ENCODE peak calls at places on chromosomes 5 and 9, in nine cellular contexts. One of them, this sample, is unnamed.

GRCh38 chr9:33161011-33161588 is 6.0 kb downstream of the B4GALT1 start:
- DNase-seq in prostate gland: peak
- DNase-seq in breast epithelium: peak
- DNase-seq in tibial nerve: peak
- DNase-seq in spleen: peak
- DNase-seq in HCT116: peak
- DNase-seq in IMR-90: peak
- DNase-seq in endothelial cell of umbilical vein: peak
- DNase-seq in stomach: peak
- DNase-seq in this sample: peak

GRCh38 chr5:33043598-33043997 is 332.5 kb downstream of the NPR3 start:
- DNase-seq in HCT116: no peak
- DNase-seq in tibial nerve: no peak
- DNase-seq in IMR-90: no peak
- DNase-seq in breast epithelium: no peak
- DNase-seq in stomach: no peak
- DNase-seq in spleen: no peak
- DNase-seq in endothelial cell of umbilical vein: no peak
- DNase-seq in prostate gland: no peak
- DNase-seq in this sample: no peak

GRCh38 chr5:177303121-177303924 is at the start of the genes PRELID1 and RAB24:
- DNase-seq in spleen: peak
- DNase-seq in stomach: peak
- DNase-seq in IMR-90: peak
- DNase-seq in tibial nerve: peak
- DNase-seq in HCT116: no peak
- DNase-seq in endothelial cell of umbilical vein: peak
- DNase-seq in breast epithelium: peak
- DNase-seq in prostate gland: peak
- DNase-seq in this sample: peak

GRCh38 chr9:90505695-90506094 is 136.9 kb downstream of the DIRAS2 start:
- DNase-seq in spleen: no peak
- DNase-seq in breast epithelium: no peak
- DNase-seq in IMR-90: no peak
- DNase-seq in endothelial cell of umbilical vein: no peak
- DNase-seq in prostate gland: no peak
- DNase-seq in tibial nerve: no peak
- DNase-seq in stomach: no peak
- DNase-seq in HCT116: no peak
- DNase-seq in this sample: no peak

GRCh38 chr9:82764270-82764669 is 298.7 kb downstream of the RASEF start:
- DNase-seq in spleen: no peak
- DNase-seq in prostate gland: no peak
- DNase-seq in endothelial cell of umbilical vein: peak
- DNase-seq in IMR-90: no peak
- DNase-seq in HCT116: no peak
- DNase-seq in tibial nerve: no peak
- DNase-seq in breast epithelium: no peak
- DNase-seq in stomach: no peak
- DNase-seq in this sample: no peak

GRCh38 chr9:109956811-109957440 is 176.9 kb downstream of the PALM2AKAP2 start:
- DNase-seq in endothelial cell of umbilical vein: no peak
- DNase-seq in HCT116: no peak
- DNase-seq in stomach: no peak
- DNase-seq in breast epithelium: no peak
- DNase-seq in tibial nerve: no peak
- DNase-seq in prostate gland: no peak
- DNase-seq in spleen: no peak
- DNase-seq in IMR-90: peak
- DNase-seq in this sample: no peak

GRCh38 chr9:82492274-82492673 is 503.7 kb downstream of the SPATA31D1 start:
- DNase-seq in stomach: no peak
- DNase-seq in spleen: no peak
- DNase-seq in prostate gland: no peak
- DNase-seq in tibial nerve: no peak
- DNase-seq in IMR-90: no peak
- DNase-seq in HCT116: no peak
- DNase-seq in breast epithelium: no peak
- DNase-seq in endothelial cell of umbilical vein: no peak
- DNase-seq in this sample: no peak

GRCh38 chr5:87268126-87268969 is 665 bp downstream of the RASA1 start:
- DNase-seq in spleen: peak
- DNase-seq in HCT116: peak
- DNase-seq in tibial nerve: peak
- DNase-seq in stomach: peak
- DNase-seq in prostate gland: peak
- DNase-seq in IMR-90: peak
- DNase-seq in breast epithelium: peak
- DNase-seq in endothelial cell of umbilical vein: peak
- DNase-seq in this sample: peak

GRCh38 chr5:150661086-150661485 is at the start of gene MYOZ3:
- DNase-seq in breast epithelium: peak
- DNase-seq in IMR-90: no peak
- DNase-seq in stomach: no peak
- DNase-seq in spleen: no peak
- DNase-seq in HCT116: no peak
- DNase-seq in prostate gland: no peak
- DNase-seq in tibial nerve: no peak
- DNase-seq in endothelial cell of umbilical vein: no peak
- DNase-seq in this sample: no peak

GRCh38 chr5:54573783-54574485 is 56.4 kb downstream of the SNX18 start:
- DNase-seq in HCT116: no peak
- DNase-seq in stomach: no peak
- DNase-seq in IMR-90: no peak
- DNase-seq in breast epithelium: no peak
- DNase-seq in tibial nerve: no peak
- DNase-seq in spleen: no peak
- DNase-seq in endothelial cell of umbilical vein: no peak
- DNase-seq in prostate gland: no peak
- DNase-seq in this sample: no peak

GRCh38 chr9:109382585-109382984 is 61.7 kb upstream of the EPB41L4B start:
- DNase-seq in breast epithelium: no peak
- DNase-seq in stomach: no peak
- DNase-seq in spleen: no peak
- DNase-seq in endothelial cell of umbilical vein: no peak
- DNase-seq in HCT116: no peak
- DNase-seq in prostate gland: no peak
- DNase-seq in tibial nerve: no peak
- DNase-seq in IMR-90: no peak
- DNase-seq in this sample: no peak

GRCh38 chr5:53035868-53036381 is 46.8 kb downstream of the ITGA2 start:
- DNase-seq in stomach: no peak
- DNase-seq in IMR-90: peak
- DNase-seq in prostate gland: no peak
- DNase-seq in spleen: no peak
- DNase-seq in breast epithelium: no peak
- DNase-seq in endothelial cell of umbilical vein: peak
- DNase-seq in HCT116: no peak
- DNase-seq in tibial nerve: no peak
- DNase-seq in this sample: no peak

GRCh38 chr9:72006481-72006880 is 53.9 kb downstream of the C9orf57 start:
- DNase-seq in endothelial cell of umbilical vein: no peak
- DNase-seq in breast epithelium: no peak
- DNase-seq in prostate gland: no peak
- DNase-seq in tibial nerve: no peak
- DNase-seq in stomach: no peak
- DNase-seq in IMR-90: peak
- DNase-seq in spleen: no peak
- DNase-seq in HCT116: no peak
- DNase-seq in this sample: no peak

DNA sequence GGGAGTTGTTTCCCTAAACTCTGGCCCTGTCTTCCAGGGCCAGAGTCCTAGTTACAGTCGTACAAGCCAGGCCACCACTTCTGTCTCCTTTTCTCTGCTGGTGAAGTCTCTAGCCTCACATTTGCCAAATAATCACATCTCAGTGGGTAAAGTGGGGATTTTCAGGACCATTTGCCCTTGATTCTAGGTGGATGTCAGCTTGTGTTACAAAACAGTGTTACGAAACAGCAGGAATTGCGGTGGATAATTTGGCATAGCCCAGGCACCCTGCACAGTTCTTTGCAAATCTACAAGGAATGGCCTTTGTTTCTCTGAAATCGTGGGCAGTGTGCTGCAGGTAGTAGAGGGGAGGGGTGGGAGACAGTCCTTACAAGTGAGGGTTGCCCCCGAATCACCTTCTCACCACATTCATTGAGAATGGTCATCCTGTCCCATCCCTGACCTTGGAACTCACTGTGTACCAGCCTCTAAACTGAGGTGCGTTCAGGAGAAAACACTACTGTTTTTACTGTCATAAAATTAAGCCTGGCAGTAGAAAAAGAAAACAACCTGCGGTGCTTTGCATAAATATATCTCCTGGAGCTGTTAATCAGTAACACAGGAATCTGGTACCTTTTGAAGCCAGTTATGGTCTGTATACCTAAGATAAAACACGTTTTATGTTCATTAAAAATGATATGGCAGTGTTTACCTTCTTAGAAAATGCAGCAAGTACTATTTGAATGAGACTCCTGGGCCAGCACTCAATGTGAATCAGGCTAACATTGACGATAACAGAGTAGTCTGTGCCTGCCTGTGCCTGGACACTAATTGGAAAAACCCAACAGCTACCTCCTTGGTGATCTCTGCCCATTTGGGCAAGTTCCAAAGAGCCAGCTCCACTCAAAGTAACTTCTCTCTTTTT is 44.3 kb downstream of the CYSTM1 start:
- DNase-seq in HCT116: no peak
- DNase-seq in tibial nerve: no peak
- DNase-seq in spleen: no peak
- DNase-seq in endothelial cell of umbilical vein: no peak
- DNase-seq in breast epithelium: no peak
- DNase-seq in prostate gland: no peak
- DNase-seq in IMR-90: no peak
- DNase-seq in stomach: peak
- DNase-seq in this sample: no peak
- H3K27ac ChIP-seq in HCT116: peak
- H3K27ac ChIP-seq in tibial nerve: peak
- H3K27ac ChIP-seq in spleen: no peak
- H3K27ac ChIP-seq in endothelial cell of umbilical vein: no peak
- H3K27ac ChIP-seq in breast epithelium: peak
- H3K27ac ChIP-seq in prostate gland: no peak
- H3K27ac ChIP-seq in IMR-90: no peak
- H3K27ac ChIP-seq in stomach: peak
- H3K27ac ChIP-seq in this sample: peak

GRCh38 chr5:160418561-160419457 is at the start of gene SLU7:
- DNase-seq in HCT116: peak
- DNase-seq in breast epithelium: peak
- DNase-seq in spleen: peak
- DNase-seq in IMR-90: peak
- DNase-seq in endothelial cell of umbilical vein: peak
- DNase-seq in prostate gland: peak
- DNase-seq in tibial nerve: peak
- DNase-seq in stomach: peak
- DNase-seq in this sample: peak
- TF ChIP-seq POLR2A in HCT116: peak
- TF ChIP-seq POLR2A in breast epithelium: peak
- TF ChIP-seq POLR2A in spleen: peak
- TF ChIP-seq POLR2A in IMR-90: peak
- TF ChIP-seq POLR2A in endothelial cell of umbilical vein: no peak
- TF ChIP-seq POLR2A in prostate gland: peak
- TF ChIP-seq POLR2A in tibial nerve: peak
- TF ChIP-seq POLR2A in stomach: no peak
- TF ChIP-seq POLR2A in this sample: peak

GRCh38 chr5:80159133-80159815 is 96.6 kb downstream of the SERINC5 start:
- DNase-seq in breast epithelium: no peak
- DNase-seq in endothelial cell of umbilical vein: no peak
- DNase-seq in spleen: no peak
- DNase-seq in stomach: no peak
- DNase-seq in HCT116: no peak
- DNase-seq in IMR-90: no peak
- DNase-seq in prostate gland: no peak
- DNase-seq in tibial nerve: no peak
- DNase-seq in this sample: no peak
- TF ChIP-seq CTCF in breast epithelium: no peak
- TF ChIP-seq CTCF in endothelial cell of umbilical vein: no peak
- TF ChIP-seq CTCF in spleen: no peak
- TF ChIP-seq CTCF in stomach: no peak
- TF ChIP-seq CTCF in HCT116: no peak
- TF ChIP-seq CTCF in IMR-90: no peak
- TF ChIP-seq CTCF in prostate gland: no peak
- TF ChIP-seq CTCF in tibial nerve: no peak
- TF ChIP-seq CTCF in this sample: no peak

GRCh38 chr5:39714036-39714698 is 289.4 kb upstream of the DAB2 start:
- DNase-seq in IMR-90: peak
- DNase-seq in stomach: peak
- DNase-seq in HCT116: peak
- DNase-seq in breast epithelium: no peak
- DNase-seq in spleen: no peak
- DNase-seq in endothelial cell of umbilical vein: peak
- DNase-seq in tibial nerve: peak
- DNase-seq in prostate gland: peak
- DNase-seq in this sample: peak

GRCh38 chr5:39716532-39716971 is 291.8 kb upstream of the DAB2 start:
- DNase-seq in endothelial cell of umbilical vein: peak
- DNase-seq in tibial nerve: peak
- DNase-seq in IMR-90: peak
- DNase-seq in breast epithelium: no peak
- DNase-seq in spleen: no peak
- DNase-seq in stomach: peak
- DNase-seq in HCT116: peak
- DNase-seq in prostate gland: no peak
- DNase-seq in this sample: peak

GRCh38 chr5:39717186-39717897 is 292.6 kb upstream of the DAB2 start:
- DNase-seq in HCT116: no peak
- DNase-seq in spleen: no peak
- DNase-seq in stomach: no peak
- DNase-seq in IMR-90: peak
- DNase-seq in endothelial cell of umbilical vein: no peak
- DNase-seq in prostate gland: no peak
- DNase-seq in breast epithelium: no peak
- DNase-seq in tibial nerve: no peak
- DNase-seq in this sample: no peak

GRCh38 chr5:39712316-39713223 is 287.8 kb upstream of the DAB2 start:
- DNase-seq in prostate gland: no peak
- DNase-seq in spleen: no peak
- DNase-seq in HCT116: no peak
- DNase-seq in IMR-90: no peak
- DNase-seq in breast epithelium: no peak
- DNase-seq in endothelial cell of umbilical vein: no peak
- DNase-seq in stomach: no peak
- DNase-seq in tibial nerve: no peak
- DNase-seq in this sample: no peak

DNA sequence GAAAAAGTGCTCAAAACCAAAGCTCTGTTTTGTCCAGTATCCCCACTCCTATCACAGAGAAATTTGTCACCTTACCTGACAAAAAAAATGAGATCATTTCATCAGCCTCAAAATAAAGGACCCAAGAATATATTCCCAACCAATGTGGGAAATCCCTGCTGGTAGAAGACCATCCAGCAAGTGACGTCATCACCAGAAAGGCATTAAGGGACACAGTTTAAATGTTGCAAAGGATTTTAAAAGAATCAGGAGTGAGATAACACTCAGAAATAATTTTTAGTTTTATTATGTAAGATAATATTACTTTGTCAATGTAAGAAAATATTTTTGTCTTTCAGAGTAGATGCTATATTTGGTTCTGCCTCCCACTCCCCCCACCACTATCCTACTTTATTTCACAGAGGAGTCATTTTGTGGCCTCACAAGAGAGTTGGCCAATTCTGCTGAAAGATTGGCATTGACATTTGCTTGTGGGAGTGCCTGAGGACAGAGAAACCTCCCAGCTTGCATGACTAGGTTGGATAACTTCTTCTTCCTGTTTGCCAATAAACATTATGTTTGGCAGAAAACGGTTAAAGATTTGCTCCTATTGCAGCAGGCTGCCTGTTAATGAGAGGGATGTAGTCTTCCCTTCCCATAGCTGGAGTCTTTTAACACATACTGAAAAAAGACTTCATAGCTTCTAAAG is 288.6 kb upstream of the DAB2 start:
- DNase-seq in prostate gland: no peak
- DNase-seq in endothelial cell of umbilical vein: no peak
- DNase-seq in HCT116: no peak
- DNase-seq in breast epithelium: no peak
- DNase-seq in stomach: no peak
- DNase-seq in spleen: no peak
- DNase-seq in IMR-90: peak
- DNase-seq in tibial nerve: peak
- DNase-seq in this sample: no peak
- H3K27ac ChIP-seq in prostate gland: no peak
- H3K27ac ChIP-seq in endothelial cell of umbilical vein: no peak
- H3K27ac ChIP-seq in HCT116: no peak
- H3K27ac ChIP-seq in breast epithelium: no peak
- H3K27ac ChIP-seq in stomach: no peak
- H3K27ac ChIP-seq in spleen: no peak
- H3K27ac ChIP-seq in IMR-90: no peak
- H3K27ac ChIP-seq in tibial nerve: no peak
- H3K27ac ChIP-seq in this sample: no peak

This sample was measured in adrenal gland.